ENCODE peak calls at places on chromosomes 7 and 10, in five cellular contexts. N, U, J, C and R are unnamed samples.

GRCh38 chr7:131385039-131385605 is 57.4 kb downstream of the MKLN1 start:
- DNase-seq in N (no peak), U (no peak), J (no peak), C (no peak), R (no peak)

GRCh38 chr7:97342512-97342911 is 225.0 kb downstream of the SDHAF3 start:
- DNase-seq in N (peak), U (no peak), J (no peak), C (no peak), R (no peak)

GRCh38 chr7:16845746-16846145 is 36.0 kb downstream of the AGR3 start:
- DNase-seq in N (no peak), U (no peak), J (no peak), C (no peak), R (no peak)

GRCh38 chr7:122528879-122529481 is 169.9 kb downstream of the RNF133 start:
- DNase-seq in N (peak), U (no peak), J (peak), C (no peak), R (no peak)

GRCh38 chr7:35652124-35652523 is 42.8 kb downstream of the HERPUD2 start:
- DNase-seq in N (no peak), U (no peak), J (no peak), C (no peak), R (no peak)

GRCh38 chr7:102967798-102968197 is 55.0 kb downstream of the LRRC17 start:
- DNase-seq in N (no peak), U (no peak), J (no peak), C (no peak), R (no peak)

GRCh38 chr7:155860840-155861479 is 48.7 kb upstream of the SHH start:
- DNase-seq in N (peak), U (no peak), J (peak), C (no peak), R (no peak)

GRCh38 chr7:99525713-99526440 is 21.4 kb downstream of the ZKSCAN5 start:
- DNase-seq in N (no peak), U (no peak), J (no peak), C (no peak), R (no peak)

GRCh38 chr10:91587710-91588638 is 44.9 kb downstream of the PPP1R3C start:
- DNase-seq in N (peak), U (no peak), J (peak), C (no peak), R (no peak)

GRCh38 chr7:151777511-151777880 is 99.4 kb downstream of the PRKAG2 start:
- DNase-seq in N (no peak), U (no peak), J (no peak), C (no peak), R (no peak)